ENCODE peak calls at places on chromosomes 2 and 18, in six cellular contexts. G, J, O, C, S and K are unnamed samples.

GRCh38 chr2:69126341-69126740 is 113.4 kb downstream of the ANTXR1 start:
- DNase-seq in G (no peak), S (no peak), C (no peak), O (no peak), J (no peak), K (peak; percentile 68)

GRCh38 chr18:13159579-13159978 is 59.0 kb upstream of the LDLRAD4 start:
- DNase-seq in J (peak; percentile 81), C (no peak), G (no peak), S (peak; percentile 44), O (peak; percentile 58), K (peak; percentile 69)

GRCh38 chr2:220442012-220442411 is 814.6 kb downstream of the SLC4A3 start:
- DNase-seq in C (no peak), G (no peak), J (no peak), O (no peak), S (no peak), K (no peak)

GRCh38 chr2:7692657-7693161 is 775.5 kb downstream of the RNF144A start:
- DNase-seq in J (peak; percentile 92), S (no peak), O (no peak), C (no peak), G (no peak), K (peak; percentile 98)

GRCh38 chr2:205865794-205866490 is 183.6 kb downstream of the NRP2 start:
- DNase-seq in C (no peak), O (no peak), S (no peak), G (no peak), J (no peak), K (no peak)

GRCh38 chr2:203280428-203281064 is 41.7 kb downstream of the CYP20A1 start:
- DNase-seq in S (no peak), G (no peak), J (peak; percentile 31), C (no peak), O (no peak), K (peak; percentile 81)

GRCh38 chr2:204470621-204471196 is 74.6 kb upstream of the PARD3B start:
- DNase-seq in C (no peak), J (no peak), S (no peak), O (no peak), G (no peak), K (no peak)

GRCh38 chr2:22893773-22894517 is 491.0 kb upstream of the KLHL29 start:
- DNase-seq in J (no peak), C (no peak), G (no peak), S (peak; percentile 82), O (no peak), K (no peak)

GRCh38 chr2:218405365-218406208 is 5.9 kb downstream of the CTDSP1 start:
- DNase-seq in O (no peak), C (no peak), G (no peak), J (no peak), S (peak; percentile 38), K (no peak)

GRCh38 chr2:52428224-52428623 is 1339.4 kb upstream of the CHAC2 start:
- DNase-seq in J (no peak), C (no peak), O (no peak), S (no peak), G (no peak), K (no peak)

GRCh38 chr2:1224901-1225300 is 188.4 kb upstream of the TPO start:
- DNase-seq in C (no peak), G (no peak), J (no peak), O (no peak), S (no peak), K (no peak)

GRCh38 chr2:231929961-231930600 is 3.9 kb upstream of the NPPC start:
- DNase-seq in C (no peak), S (peak; percentile 74), J (no peak), O (peak; percentile 34), G (no peak), K (peak; percentile 22)

GRCh38 chr2:63055510-63056308 is 5.1 kb downstream of the OTX1 start:
- DNase-seq in G (no peak), J (peak; percentile 36), O (no peak), S (peak; percentile 11), C (no peak), K (no peak)

GRCh38 chr2:172096661-172097547 is 5.8 kb downstream of the DLX2 start:
- DNase-seq in O (no peak), S (no peak), G (no peak), J (peak; percentile 78), C (no peak), K (peak; percentile 87)

GRCh38 chr2:236607471-236608307 is 38.1 kb downstream of the ACKR3 start:
- DNase-seq in G (no peak), O (no peak), J (peak; percentile 24), S (peak; percentile 23), C (no peak), K (peak; percentile 81)